ENCODE peak calls at places on chromosomes 13 and 19, in four cellular contexts. One of them, this sample, is unnamed.

GRCh38 chr13:113009743-113010509 is 40.9 kb downstream of the MCF2L start:
- DNase-seq in HS-27A: no peak
- DNase-seq in PC-9: no peak
- DNase-seq in activated CD8-positive, alpha-beta memory T cell treated with anti-CD3 and anti-CD28 coated beads, Interleukin-2, amount 50 U/mL, for 48 hours: no peak
- DNase-seq in this sample: no peak

GRCh38 chr13:27997904-27998522 is 9.5 kb upstream of the URAD start:
- DNase-seq in HS-27A: no peak
- DNase-seq in PC-9: no peak
- DNase-seq in activated CD8-positive, alpha-beta memory T cell treated with anti-CD3 and anti-CD28 coated beads, Interleukin-2, amount 50 U/mL, for 48 hours: no peak
- DNase-seq in this sample: no peak

GRCh38 chr19:38433268-38433733 is at the start of gene RYR1:
- DNase-seq in HS-27A: no peak
- DNase-seq in PC-9: no peak
- DNase-seq in activated CD8-positive, alpha-beta memory T cell treated with anti-CD3 and anti-CD28 coated beads, Interleukin-2, amount 50 U/mL, for 48 hours: peak; percentile 80
- DNase-seq in this sample: no peak

GRCh38 chr13:23433171-23434153 is at the start of gene SACS:
- DNase-seq in HS-27A: no peak
- DNase-seq in PC-9: no peak
- DNase-seq in activated CD8-positive, alpha-beta memory T cell treated with anti-CD3 and anti-CD28 coated beads, Interleukin-2, amount 50 U/mL, for 48 hours: no peak
- DNase-seq in this sample: no peak

GRCh38 chr19:53156888-53157287 is 2.0 kb downstream of the ZNF347 start:
- DNase-seq in HS-27A: no peak
- DNase-seq in PC-9: no peak
- DNase-seq in activated CD8-positive, alpha-beta memory T cell treated with anti-CD3 and anti-CD28 coated beads, Interleukin-2, amount 50 U/mL, for 48 hours: no peak
- DNase-seq in this sample: no peak

GRCh38 chr19:39845172-39845571 is 1.0 kb downstream of the FBL start:
- DNase-seq in HS-27A: no peak
- DNase-seq in PC-9: no peak
- DNase-seq in activated CD8-positive, alpha-beta memory T cell treated with anti-CD3 and anti-CD28 coated beads, Interleukin-2, amount 50 U/mL, for 48 hours: no peak
- DNase-seq in this sample: no peak

GRCh38 chr19:5936308-5936980 is 22.4 kb downstream of the CAPS start:
- DNase-seq in HS-27A: no peak
- DNase-seq in PC-9: no peak
- DNase-seq in activated CD8-positive, alpha-beta memory T cell treated with anti-CD3 and anti-CD28 coated beads, Interleukin-2, amount 50 U/mL, for 48 hours: no peak
- DNase-seq in this sample: no peak

GRCh38 chr19:1807695-1808394 is 4.2 kb downstream of the ATP8B3 start:
- DNase-seq in HS-27A: no peak
- DNase-seq in PC-9: no peak
- DNase-seq in activated CD8-positive, alpha-beta memory T cell treated with anti-CD3 and anti-CD28 coated beads, Interleukin-2, amount 50 U/mL, for 48 hours: no peak
- DNase-seq in this sample: no peak

GRCh38 chr13:28746289-28746612 is 27.5 kb upstream of the SLC46A3 start:
- DNase-seq in HS-27A: no peak
- DNase-seq in PC-9: no peak
- DNase-seq in activated CD8-positive, alpha-beta memory T cell treated with anti-CD3 and anti-CD28 coated beads, Interleukin-2, amount 50 U/mL, for 48 hours: no peak
- DNase-seq in this sample: no peak

GRCh38 chr19:7783991-7784421 is 21.0 kb downstream of the CLEC4M start:
- DNase-seq in HS-27A: no peak
- DNase-seq in PC-9: peak; percentile 100
- DNase-seq in activated CD8-positive, alpha-beta memory T cell treated with anti-CD3 and anti-CD28 coated beads, Interleukin-2, amount 50 U/mL, for 48 hours: no peak
- DNase-seq in this sample: no peak

GRCh38 chr19:55526216-55527196 is 10.4 kb downstream of the SBK2 start:
- DNase-seq in HS-27A: no peak
- DNase-seq in PC-9: peak; percentile 84
- DNase-seq in activated CD8-positive, alpha-beta memory T cell treated with anti-CD3 and anti-CD28 coated beads, Interleukin-2, amount 50 U/mL, for 48 hours: no peak
- DNase-seq in this sample: no peak

GRCh38 chr13:76717092-76717491 is 169.1 kb downstream of the KCTD12 start:
- DNase-seq in HS-27A: no peak
- DNase-seq in PC-9: no peak
- DNase-seq in activated CD8-positive, alpha-beta memory T cell treated with anti-CD3 and anti-CD28 coated beads, Interleukin-2, amount 50 U/mL, for 48 hours: no peak
- DNase-seq in this sample: no peak